ENCODE peak calls at places on chromosome 4, in five cellular contexts. H is IMR-90, C is neuronal stem cell, G is H1, F is trophoblast cell. O is an unnamed sample.

GRCh38 chr4:174316954-174317353 is 33.2 kb downstream of the CEP44 start:
- DNase-seq in G (no peak), H (peak), C (no peak), F (no peak), O (peak)

GRCh38 chr4:188414441-188414840 is 275.2 kb downstream of the TRIML1 start:
- DNase-seq in C (no peak), F (peak), H (peak), G (no peak), O (peak)

GRCh38 chr4:8221476-8221875 is 22.4 kb downstream of the SH3TC1 start:
- DNase-seq in F (peak), G (no peak), C (no peak), H (peak), O (peak)

GRCh38 chr4:41644288-41644914 is 104.1 kb downstream of the PHOX2B start:
- DNase-seq in G (peak), F (peak), C (peak), H (peak), O (peak)

GRCh38 chr4:80196259-80197131 is 808 bp upstream of the PRDM8 start:
- DNase-seq in F (no peak), C (no peak), H (peak), G (no peak), O (peak)

GRCh38 chr4:23373269-23373668 is 516.6 kb downstream of the PPARGC1A start:
- DNase-seq in H (peak), F (peak), G (no peak), C (no peak), O (peak)

GRCh38 chr4:107349266-107349665 is 313.2 kb upstream of the DKK2 start:
- DNase-seq in C (no peak), H (no peak), G (peak), F (no peak), O (peak)

GRCh38 chr4:174157106-174157607 is 126.3 kb downstream of the FBXO8 start:
- DNase-seq in F (no peak), C (no peak), G (no peak), H (no peak), O (peak)

GRCh38 chr4:2334826-2335728 is 73.2 kb upstream of the MXD4 start:
- DNase-seq in C (no peak), H (no peak), F (no peak), G (no peak), O (no peak)

GRCh38 chr4:183249854-183250253 is 70.2 kb downstream of the CLDN22 start:
- DNase-seq in C (no peak), H (peak), F (peak), G (no peak), O (peak)

GRCh38 chr4:66433706-66434105 is 763.4 kb upstream of the EPHA5 start:
- DNase-seq in H (no peak), F (no peak), G (no peak), C (no peak), O (no peak)

GRCh38 chr4:156347412-156348075 is 393.9 kb upstream of the CTSO start:
- DNase-seq in H (peak), C (no peak), G (no peak), F (peak), O (peak)

GRCh38 chr4:109378076-109378475 is 55.5 kb upstream of the SEC24B start:
- DNase-seq in C (no peak), F (no peak), H (no peak), G (no peak), O (no peak)

GRCh38 chr4:3201718-3202702 is 46.9 kb upstream of the MSANTD1 start:
- DNase-seq in H (peak), G (no peak), F (no peak), C (no peak), O (peak)

GRCh38 chr4:140150636-140150885 is 3.4 kb downstream of the MAML3 start:
- DNase-seq in C (no peak), G (no peak), H (no peak), F (peak), O (no peak)

GRCh38 chr4:86685401-86685800 is 91.3 kb downstream of the PTPN13 start:
- DNase-seq in F (peak), C (no peak), H (peak), G (no peak), O (peak)

GRCh38 chr4:80492761-80493160 is 157.2 kb downstream of the CFAP299 start:
- DNase-seq in F (no peak), G (no peak), C (no peak), H (no peak), O (no peak)

GRCh38 chr4:89113415-89113814 is 2.1 kb downstream of the TIGD2 start:
- DNase-seq in F (no peak), H (no peak), G (no peak), C (no peak), O (no peak)

GRCh38 chr4:180860136-180860720 is 1383.0 kb upstream of the TENM3 start:
- DNase-seq in H (no peak), C (peak), G (no peak), F (no peak), O (no peak)

GRCh38 chr4:14906805-14907204 is 95.5 kb upstream of the CPEB2 start:
- DNase-seq in G (no peak), H (no peak), F (no peak), C (no peak), O (no peak)

GRCh38 chr4:8939160-8939855 is 67.7 kb upstream of the HMX1 start:
- DNase-seq in G (no peak), H (no peak), F (no peak), C (no peak), O (no peak)

GRCh38 chr4:157270108-157270507 is 49.6 kb downstream of the GRIA2 start:
- DNase-seq in H (no peak), C (no peak), G (no peak), F (no peak), O (no peak)

GRCh38 chr4:83282049-83282535 is 2.5 kb downstream of the COQ2 start:
- DNase-seq in C (peak), G (no peak), F (peak), H (peak), O (peak)

GRCh38 chr4:83281326-83281725 is 3.3 kb downstream of the COQ2 start:
- DNase-seq in H (no peak), F (no peak), G (no peak), C (no peak), O (peak)

GRCh38 chr4:83285022-83285387 is 407 bp upstream of the COQ2 start:
- DNase-seq in F (peak), H (peak), G (no peak), C (no peak), O (peak)

DNA sequence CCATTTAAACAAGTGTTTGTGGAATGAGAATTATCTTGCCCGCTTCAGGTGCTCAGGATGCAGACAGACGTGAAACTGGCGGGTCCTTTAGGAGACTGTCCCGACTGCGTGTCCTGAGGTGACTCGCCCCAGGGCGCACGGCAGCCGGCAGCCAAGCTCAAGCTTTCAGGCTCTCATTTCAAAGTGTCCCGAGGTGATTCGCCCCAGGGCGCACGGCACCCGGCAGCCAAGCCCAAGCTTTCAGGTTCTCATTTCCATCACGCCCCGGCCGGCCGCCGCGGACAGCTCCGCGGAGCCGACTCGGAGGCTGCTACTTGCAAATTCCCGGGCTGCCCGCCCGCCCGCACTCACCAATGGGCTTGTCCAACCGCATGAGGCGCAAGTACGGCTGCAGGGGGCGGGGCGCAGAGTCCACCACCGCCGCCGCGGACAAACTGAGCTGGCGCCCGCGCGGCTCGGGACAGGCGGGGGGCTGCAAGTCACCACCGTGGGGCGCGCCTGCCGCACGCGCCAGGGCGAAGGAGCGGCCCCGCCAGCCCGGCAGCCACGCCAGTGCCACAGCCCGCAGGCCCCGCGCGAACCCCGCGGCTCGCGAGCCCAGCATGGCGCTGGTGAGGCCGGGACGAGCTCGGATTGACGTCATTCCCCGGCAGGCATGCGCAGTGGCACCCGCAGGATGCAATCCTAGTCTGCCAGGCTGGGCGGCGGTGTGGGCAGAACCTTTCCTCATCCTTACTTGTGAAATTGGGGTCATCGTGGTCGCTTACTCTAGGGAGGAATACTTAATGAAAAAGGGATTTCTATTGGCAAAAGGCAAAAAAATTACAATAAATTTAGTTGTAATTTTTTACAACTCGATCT is at the start of gene COQ2:
- DNase-seq in G (peak), F (peak), H (peak), C (peak), O (peak)
- H3K18ac ChIP-seq in G (no peak), F (peak), H (peak), C (peak), O (peak)

GRCh38 chr4:13547563-13548041 is 3.3 kb upstream of the NKX3-2 start:
- DNase-seq in C (no peak), G (no peak), F (no peak), H (no peak), O (peak)

GRCh38 chr4:13546374-13546854 is 2.1 kb upstream of the NKX3-2 start:
- DNase-seq in F (no peak), H (no peak), G (no peak), C (no peak), O (peak)

GRCh38 chr4:13548984-13549546 is 4.8 kb upstream of the NKX3-2 start:
- DNase-seq in F (peak), C (peak), G (peak), H (peak), O (peak)

GRCh38 chr4:13546855-13547562 is 2.7 kb upstream of the NKX3-2 start:
- DNase-seq in G (no peak), C (no peak), H (no peak), F (no peak), O (peak)

GRCh38 chr4:13548059-13548983 is 4.0 kb upstream of the NKX3-2 start:
- DNase-seq in F (peak), C (no peak), G (no peak), H (no peak), O (peak)
- H3K4me3 ChIP-seq in F (no peak), C (no peak), G (peak), H (no peak), O (peak)

GRCh38 chr4:69936566-69936965 is 5.7 kb downstream of the CSN1S1 start:
- DNase-seq in G (no peak), H (no peak), F (peak), C (no peak), O (no peak)
- H3K14ac ChIP-seq in G (no peak), H (no peak), F (no peak), C (no peak), O (no peak)

GRCh38 chr4:123109129-123109528 is 186.7 kb upstream of the NUDT6 start:
- DNase-seq in F (no peak), G (no peak), H (no peak), C (no peak), O (no peak)
- H3K18ac ChIP-seq in F (no peak), G (no peak), H (no peak), C (no peak), O (no peak)

O was measured in mesenchymal stem cell.